ENCODE peak calls at places on chromosomes 4 and X, in six cellular contexts. G is caudate nucleus, D is astrocyte of the spinal cord, U is GM12891, N is AG10803, E is glutamatergic neuron. V is an unnamed sample.

GRCh38 chrX:39815621-39816020 is 282.1 kb downstream of the BCOR start:
- DNase-seq in E (no peak), N (no peak), U (no peak), G (no peak), D (no peak), V (no peak)

GRCh38 chr4:149790172-149790907 is 25.3 kb downstream of the IQCM start:
- DNase-seq in E (no peak), G (no peak), N (peak), U (no peak), D (no peak), V (no peak)

GRCh38 chr4:86948276-86948675 is 13.5 kb downstream of the AFF1 start:
- DNase-seq in N (no peak), D (no peak), U (no peak), E (no peak), G (no peak), V (no peak)

GRCh38 chr4:113758361-113758760 is 3.2 kb downstream of the CAMK2D start:
- DNase-seq in N (peak), E (no peak), U (no peak), D (peak), G (no peak), V (no peak)

GRCh38 chr4:105207386-105207785 is 60.7 kb downstream of the TET2 start:
- DNase-seq in G (no peak), U (no peak), E (no peak), D (no peak), N (no peak), V (no peak)

GRCh38 chrX:19593684-19594083 is 78.4 kb upstream of the MAP3K15 start:
- DNase-seq in D (peak), U (peak), G (no peak), E (no peak), N (peak), V (no peak)

GRCh38 chr4:122679946-122680345 is 52.6 kb upstream of the BBS12 start:
- DNase-seq in D (no peak), U (no peak), E (no peak), N (no peak), G (no peak), V (no peak)

GRCh38 chrX:15143050-15143824 is 126.6 kb downstream of the ASB9 start:
- DNase-seq in D (peak), E (peak), U (no peak), N (peak), G (peak), V (peak)

GRCh38 chrX:131677655-131678628 is 134.1 kb downstream of the OR13H1 start:
- DNase-seq in D (peak), E (peak), U (peak), N (peak), G (no peak), V (peak)

GRCh38 chr4:81030617-81031388 is at the start of gene BMP3:
- DNase-seq in N (peak), E (peak), D (peak), G (no peak), U (peak), V (peak)

GRCh38 chrX:24243692-24244091 is 70.2 kb downstream of the SUPT20HL2 start:
- DNase-seq in D (no peak), E (no peak), U (no peak), N (peak), G (no peak), V (no peak)

GRCh38 chr4:110970642-110971041 is 347.8 kb upstream of the PITX2 start:
- DNase-seq in U (peak), N (peak), G (no peak), D (peak), E (peak), V (no peak)

GRCh38 chrX:15447985-15448639 is 45.0 kb downstream of the PIR start:
- DNase-seq in E (no peak), G (no peak), D (peak), U (no peak), N (peak), V (no peak)

GRCh38 chrX:129145382-129145781 is 377.9 kb downstream of the SMARCA1 start:
- DNase-seq in D (no peak), U (no peak), E (peak), G (no peak), N (no peak), V (no peak)

GRCh38 chr4:186699298-186699697 is 24.4 kb downstream of the FAT1 start:
- DNase-seq in G (no peak), E (no peak), D (no peak), U (no peak), N (peak), V (no peak)

GRCh38 chrX:8025705-8026104 is 98.5 kb upstream of the PNPLA4 start:
- DNase-seq in N (no peak), G (no peak), E (no peak), U (no peak), D (no peak), V (no peak)

GRCh38 chr4:141686146-141686775 is 49.9 kb downstream of the IL15 start:
- DNase-seq in E (no peak), U (no peak), N (peak), D (peak), G (no peak), V (no peak)

GRCh38 chr4:147596976-147597375 is 20.2 kb upstream of the TMEM184C start:
- DNase-seq in G (no peak), N (peak), U (no peak), E (no peak), D (peak), V (no peak)

GRCh38 chr4:57109530-57109846 is 697 bp downstream of the IGFBP7 start:
- DNase-seq in U (no peak), D (no peak), E (no peak), N (no peak), G (no peak), V (no peak)

GRCh38 chrX:357693-358471 is 28.8 kb downstream of the PPP2R3B start:
- DNase-seq in E (no peak), N (peak), U (no peak), G (no peak), D (peak), V (no peak)

GRCh38 chrX:123310112-123310511 is 126.0 kb downstream of the GRIA3 start:
- DNase-seq in E (no peak), G (no peak), U (no peak), N (no peak), D (no peak), V (no peak)

GRCh38 chrX:17829526-17829925 is 31.6 kb downstream of the RAI2 start:
- DNase-seq in E (no peak), U (no peak), N (no peak), D (no peak), G (no peak), V (no peak)

GRCh38 chr4:141432000-141432712 is 204.2 kb upstream of the IL15 start:
- DNase-seq in D (no peak), N (peak), E (no peak), U (no peak), G (no peak), V (no peak)

GRCh38 chr4:55247521-55247920 is 98.5 kb upstream of the SRD5A3 start:
- DNase-seq in N (no peak), G (no peak), D (no peak), U (no peak), E (no peak), V (no peak)

GRCh38 chr4:153258750-153259149 is 54.5 kb downstream of the TRIM2 start:
- DNase-seq in E (no peak), D (no peak), U (no peak), G (no peak), N (no peak), V (no peak)

GRCh38 chr4:175281894-175282293 is 363.7 kb downstream of the ADAM29 start:
- DNase-seq in D (no peak), E (no peak), U (no peak), G (no peak), N (no peak), V (no peak)

GRCh38 chrX:150365953-150366911 is 3.1 kb downstream of the MAMLD1 start:
- DNase-seq in N (peak), U (no peak), E (peak), D (peak), G (peak), V (peak)

GRCh38 chrX:123450217-123450616 is 266.1 kb downstream of the GRIA3 start:
- DNase-seq in G (no peak), D (no peak), U (no peak), E (no peak), N (no peak), V (no peak)

GRCh38 chr4:108287834-108288413 is 119.2 kb upstream of the LEF1 start:
- DNase-seq in D (no peak), E (no peak), N (no peak), U (no peak), G (no peak), V (no peak)

GRCh38 chr4:174999407-174999806 is 81.2 kb downstream of the ADAM29 start:
- DNase-seq in U (no peak), D (peak), N (no peak), E (no peak), G (no peak), V (no peak)

GRCh38 chr4:24765331-24765990 is 29.9 kb upstream of the SOD3 start:
- DNase-seq in D (no peak), G (no peak), U (no peak), E (no peak), N (peak), V (no peak)

GRCh38 chr4:61517144-61517543 is 317.0 kb downstream of the ADGRL3 start:
- DNase-seq in N (no peak), U (no peak), E (peak), G (no peak), D (no peak), V (no peak)